ENCODE peak calls at places on chromosomes 2 and 18, in five cellular contexts. One of them, this sample, is unnamed.

GRCh38 chr2:101426808-101427207 is 39.5 kb upstream of the CREG2 start:
- DNase-seq in adrenal gland: no peak
- DNase-seq in tibial artery: peak; percentile 31
- DNase-seq in activated T-helper 1 cell treated with Interleukin-2 at 50 U/mL for 16 hours: no peak
- DNase-seq in non-pigmented ciliary epithelial cell: no peak
- DNase-seq in this sample: no peak

GRCh38 chr2:12455626-12456025 is 261.1 kb upstream of the TRIB2 start:
- DNase-seq in adrenal gland: no peak
- DNase-seq in tibial artery: no peak
- DNase-seq in activated T-helper 1 cell treated with Interleukin-2 at 50 U/mL for 16 hours: no peak
- DNase-seq in non-pigmented ciliary epithelial cell: no peak
- DNase-seq in this sample: no peak

GRCh38 chr18:24138884-24139616 is at the start of gene CABYR:
- DNase-seq in adrenal gland: peak; percentile 87
- DNase-seq in tibial artery: peak; percentile 87
- DNase-seq in activated T-helper 1 cell treated with Interleukin-2 at 50 U/mL for 16 hours: peak; percentile 53
- DNase-seq in non-pigmented ciliary epithelial cell: peak; percentile 66
- DNase-seq in this sample: peak; percentile 53

GRCh38 chr2:236176417-236176816 is 8.2 kb upstream of the GBX2 start:
- DNase-seq in adrenal gland: no peak
- DNase-seq in tibial artery: no peak
- DNase-seq in activated T-helper 1 cell treated with Interleukin-2 at 50 U/mL for 16 hours: no peak
- DNase-seq in non-pigmented ciliary epithelial cell: no peak
- DNase-seq in this sample: no peak

GRCh38 chr2:71631411-71631931 is 178.1 kb downstream of the DYSF start:
- DNase-seq in adrenal gland: no peak
- DNase-seq in tibial artery: no peak
- DNase-seq in activated T-helper 1 cell treated with Interleukin-2 at 50 U/mL for 16 hours: no peak
- DNase-seq in non-pigmented ciliary epithelial cell: no peak
- DNase-seq in this sample: no peak

GRCh38 chr2:12300019-12300602 is 416.6 kb upstream of the TRIB2 start:
- DNase-seq in adrenal gland: no peak
- DNase-seq in tibial artery: no peak
- DNase-seq in activated T-helper 1 cell treated with Interleukin-2 at 50 U/mL for 16 hours: no peak
- DNase-seq in non-pigmented ciliary epithelial cell: peak; percentile 34
- DNase-seq in this sample: peak; percentile 20

GRCh38 chr2:216765810-216766259 is 70.5 kb upstream of the IGFBP5 start:
- DNase-seq in adrenal gland: peak; percentile 72
- DNase-seq in tibial artery: no peak
- DNase-seq in activated T-helper 1 cell treated with Interleukin-2 at 50 U/mL for 16 hours: no peak
- DNase-seq in non-pigmented ciliary epithelial cell: no peak
- DNase-seq in this sample: peak; percentile 67

GRCh38 chr2:43737097-43737854 is 36.6 kb upstream of the DYNC2LI1 start:
- DNase-seq in adrenal gland: no peak
- DNase-seq in tibial artery: peak; percentile 79
- DNase-seq in activated T-helper 1 cell treated with Interleukin-2 at 50 U/mL for 16 hours: no peak
- DNase-seq in non-pigmented ciliary epithelial cell: peak; percentile 84
- DNase-seq in this sample: no peak

GRCh38 chr2:240326246-240326645 is 109.2 kb upstream of the GPC1 start:
- DNase-seq in adrenal gland: peak; percentile 6
- DNase-seq in tibial artery: no peak
- DNase-seq in activated T-helper 1 cell treated with Interleukin-2 at 50 U/mL for 16 hours: no peak
- DNase-seq in non-pigmented ciliary epithelial cell: no peak
- DNase-seq in this sample: no peak

GRCh38 chr2:121068851-121069250 is 216.2 kb downstream of the TFCP2L1 start:
- DNase-seq in adrenal gland: no peak
- DNase-seq in tibial artery: no peak
- DNase-seq in activated T-helper 1 cell treated with Interleukin-2 at 50 U/mL for 16 hours: no peak
- DNase-seq in non-pigmented ciliary epithelial cell: no peak
- DNase-seq in this sample: no peak

GRCh38 chr2:156892449-156893335 is 364.8 kb upstream of the GALNT5 start:
- DNase-seq in adrenal gland: no peak
- DNase-seq in tibial artery: no peak
- DNase-seq in activated T-helper 1 cell treated with Interleukin-2 at 50 U/mL for 16 hours: no peak
- DNase-seq in non-pigmented ciliary epithelial cell: no peak
- DNase-seq in this sample: peak; percentile 17

GRCh38 chr2:232094883-232095282 is 133.4 kb downstream of the DIS3L2 start:
- DNase-seq in adrenal gland: no peak
- DNase-seq in tibial artery: no peak
- DNase-seq in activated T-helper 1 cell treated with Interleukin-2 at 50 U/mL for 16 hours: no peak
- DNase-seq in non-pigmented ciliary epithelial cell: no peak
- DNase-seq in this sample: no peak

This sample was measured in thyroid gland.